ENCODE peak calls at places on chromosomes 1 and 21, in four cellular contexts. One of them, this sample, is unnamed.

GRCh38 chr1:117812868-117813511 is 116.4 kb downstream of the GDAP2 start:
- DNase-seq in left lung: no peak
- DNase-seq in endothelial cell of umbilical vein: no peak
- DNase-seq in WERI-Rb-1: no peak
- DNase-seq in this sample: no peak

GRCh38 chr1:64880449-64880848 is 85.9 kb downstream of the JAK1 start:
- DNase-seq in left lung: no peak
- DNase-seq in endothelial cell of umbilical vein: no peak
- DNase-seq in WERI-Rb-1: no peak
- DNase-seq in this sample: no peak

GRCh38 chr1:59730759-59731478 is 83.8 kb upstream of the HOOK1 start:
- DNase-seq in left lung: no peak
- DNase-seq in endothelial cell of umbilical vein: peak; percentile 93
- DNase-seq in WERI-Rb-1: no peak
- DNase-seq in this sample: no peak

GRCh38 chr1:101200513-101200912 is 36.3 kb upstream of the S1PR1 start:
- DNase-seq in left lung: no peak
- DNase-seq in endothelial cell of umbilical vein: no peak
- DNase-seq in WERI-Rb-1: no peak
- DNase-seq in this sample: no peak

GRCh38 chr1:212980123-212980800 is 29.9 kb downstream of the VASH2 start:
- DNase-seq in left lung: no peak
- DNase-seq in endothelial cell of umbilical vein: no peak
- DNase-seq in WERI-Rb-1: no peak
- DNase-seq in this sample: no peak

GRCh38 chr1:192905049-192905448 is 96.2 kb downstream of the RGS2 start:
- DNase-seq in left lung: no peak
- DNase-seq in endothelial cell of umbilical vein: no peak
- DNase-seq in WERI-Rb-1: no peak
- DNase-seq in this sample: no peak

GRCh38 chr1:183417691-183418491 is at the start of gene NMNAT2:
- DNase-seq in left lung: peak; percentile 76
- DNase-seq in endothelial cell of umbilical vein: no peak
- DNase-seq in WERI-Rb-1: peak; percentile 53
- DNase-seq in this sample: peak; percentile 68

GRCh38 chr1:39566441-39567137 is 10.0 kb downstream of the PABPC4 start:
- DNase-seq in left lung: no peak
- DNase-seq in endothelial cell of umbilical vein: no peak
- DNase-seq in WERI-Rb-1: no peak
- DNase-seq in this sample: no peak

GRCh38 chr1:19374402-19374801 is 62.3 kb downstream of the SLC66A1 start:
- DNase-seq in left lung: no peak
- DNase-seq in endothelial cell of umbilical vein: no peak
- DNase-seq in WERI-Rb-1: peak; percentile 35
- DNase-seq in this sample: no peak

GRCh38 chr1:201539561-201540404 is 856 bp downstream of the NAV1 start:
- DNase-seq in left lung: peak; percentile 81
- DNase-seq in endothelial cell of umbilical vein: peak; percentile 86
- DNase-seq in WERI-Rb-1: peak; percentile 93
- DNase-seq in this sample: no peak

DNA sequence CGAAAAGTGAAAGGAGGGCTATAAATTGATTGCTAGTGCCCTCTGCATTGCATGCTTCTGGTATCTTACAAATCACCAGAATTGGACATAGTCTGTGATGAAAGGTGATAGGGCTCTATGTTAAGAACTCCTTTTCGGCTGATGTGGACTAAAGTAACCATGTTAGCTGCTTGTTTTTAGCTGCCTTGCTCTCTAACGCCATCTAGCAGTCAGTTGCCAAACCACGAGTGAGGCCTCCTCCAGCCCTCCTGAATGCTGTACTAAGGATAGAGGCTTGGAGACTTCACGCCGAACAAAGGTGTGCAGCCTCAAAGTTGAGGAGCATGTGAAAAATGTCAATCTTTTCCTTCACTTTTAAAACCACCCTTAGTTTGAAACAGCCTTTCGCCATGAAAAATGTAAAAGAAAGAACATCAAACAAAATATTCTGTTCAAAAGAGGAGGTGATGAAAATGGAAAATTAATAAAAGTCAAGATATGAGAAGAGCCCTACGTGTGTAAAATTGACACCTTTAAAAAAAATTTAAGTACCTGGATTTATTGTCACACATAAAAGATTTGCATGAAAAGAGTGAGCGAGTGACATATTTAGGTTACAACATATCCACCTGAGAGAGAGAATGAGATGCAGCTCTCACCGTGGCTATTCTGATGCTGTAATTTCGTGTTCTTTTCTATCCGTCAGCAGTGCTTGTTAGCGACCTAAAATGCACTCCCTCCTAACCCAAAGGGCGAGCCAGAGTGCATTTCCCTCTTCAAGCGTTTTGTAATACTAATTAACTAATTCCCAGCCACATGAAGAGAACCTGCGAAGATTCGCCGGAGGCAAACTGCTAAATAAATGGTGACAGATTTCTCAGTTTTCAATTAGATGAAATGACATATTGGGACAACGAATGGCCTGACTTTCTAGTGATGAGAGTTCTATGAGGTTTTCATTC is 8.0 kb downstream of the LRRC53 start:
- DNase-seq in left lung: no peak
- DNase-seq in endothelial cell of umbilical vein: peak; percentile 50
- DNase-seq in WERI-Rb-1: peak; percentile 85
- DNase-seq in this sample: no peak
- TF ChIP-seq CTCF in left lung: peak; percentile 70
- TF ChIP-seq CTCF in endothelial cell of umbilical vein: peak; percentile 64
- TF ChIP-seq CTCF in WERI-Rb-1: peak; percentile 90
- TF ChIP-seq CTCF in this sample: peak; percentile 89

GRCh38 chr21:43939443-43940328 is 72.4 kb upstream of the TRAPPC10 start:
- DNase-seq in left lung: peak; percentile 79
- DNase-seq in endothelial cell of umbilical vein: no peak
- DNase-seq in WERI-Rb-1: peak; percentile 92
- DNase-seq in this sample: peak; percentile 65
- TF ChIP-seq CTCF in left lung: peak; percentile 3
- TF ChIP-seq CTCF in endothelial cell of umbilical vein: no peak
- TF ChIP-seq CTCF in WERI-Rb-1: no peak
- TF ChIP-seq CTCF in this sample: no peak

DNA sequence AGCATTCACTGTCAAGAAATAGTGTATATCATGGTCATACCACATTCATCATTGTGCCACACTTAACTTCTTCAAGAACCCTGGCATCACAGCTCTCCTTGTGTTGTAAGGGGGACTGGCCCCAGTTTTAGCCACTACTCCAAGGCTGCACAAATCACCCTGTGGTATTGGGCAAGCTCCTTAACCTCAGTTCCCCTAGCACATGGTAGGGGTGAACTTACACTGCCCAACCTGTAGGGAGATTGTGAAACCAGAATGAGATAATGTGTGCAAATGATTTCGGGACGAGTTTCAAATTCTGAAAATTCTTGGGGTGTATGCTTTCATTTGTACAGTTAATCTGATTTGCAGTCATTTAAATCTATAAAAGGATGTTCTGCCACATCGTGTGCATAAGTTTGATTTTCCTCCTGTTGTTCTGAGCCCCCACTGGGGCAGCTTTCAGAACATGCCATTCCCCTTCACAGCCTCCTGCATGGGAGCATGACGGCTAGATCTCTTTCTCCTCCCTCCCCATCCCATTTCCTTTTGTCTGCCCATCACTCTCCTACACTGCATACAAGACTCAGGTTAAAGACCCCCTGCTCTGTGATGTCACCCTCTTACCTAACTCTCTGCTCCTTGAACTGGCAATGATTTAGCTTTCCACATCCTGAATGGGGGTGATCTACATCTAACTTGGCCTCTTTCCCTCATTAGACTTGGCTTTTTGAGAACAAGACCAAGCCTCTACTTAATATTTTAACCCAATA is 290.3 kb downstream of the CHRM3 start:
- DNase-seq in left lung: no peak
- DNase-seq in endothelial cell of umbilical vein: no peak
- DNase-seq in WERI-Rb-1: no peak
- DNase-seq in this sample: no peak
- TF ChIP-seq CTCF in left lung: no peak
- TF ChIP-seq CTCF in endothelial cell of umbilical vein: no peak
- TF ChIP-seq CTCF in WERI-Rb-1: no peak
- TF ChIP-seq CTCF in this sample: peak; percentile 50

DNA sequence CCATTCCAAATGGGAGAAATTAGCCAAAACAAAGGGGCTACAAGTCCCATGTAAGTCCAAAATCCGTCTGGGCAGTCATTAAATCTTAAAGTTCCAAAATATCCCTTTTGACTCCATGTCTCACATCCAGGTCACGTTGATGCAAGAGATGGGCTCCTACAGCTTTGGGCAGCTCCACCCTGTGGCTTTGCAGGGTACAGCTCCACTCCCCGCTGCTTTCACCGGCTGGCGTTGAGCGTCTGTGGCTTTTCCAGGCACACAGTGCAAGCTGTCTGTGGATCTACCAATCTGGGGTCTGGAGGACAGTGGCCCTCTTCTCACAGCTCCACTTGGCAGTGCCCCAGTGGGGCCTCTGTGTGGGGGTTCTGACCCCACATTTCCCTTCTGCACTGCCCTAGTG is 130.2 kb downstream of the TPR start:
- DNase-seq in left lung: no peak
- DNase-seq in endothelial cell of umbilical vein: no peak
- DNase-seq in WERI-Rb-1: peak; percentile 22
- DNase-seq in this sample: no peak
- TF ChIP-seq CTCF in left lung: no peak
- TF ChIP-seq CTCF in endothelial cell of umbilical vein: no peak
- TF ChIP-seq CTCF in WERI-Rb-1: peak; percentile 48
- TF ChIP-seq CTCF in this sample: peak; percentile 42

GRCh38 chr1:1230656-1231399 is 973 bp downstream of the SDF4 start:
- DNase-seq in left lung: no peak
- DNase-seq in endothelial cell of umbilical vein: peak; percentile 55
- DNase-seq in WERI-Rb-1: no peak
- DNase-seq in this sample: no peak
- TF ChIP-seq CTCF in left lung: no peak
- TF ChIP-seq CTCF in endothelial cell of umbilical vein: peak; percentile 30
- TF ChIP-seq CTCF in WERI-Rb-1: no peak
- TF ChIP-seq CTCF in this sample: peak; percentile 47

DNA sequence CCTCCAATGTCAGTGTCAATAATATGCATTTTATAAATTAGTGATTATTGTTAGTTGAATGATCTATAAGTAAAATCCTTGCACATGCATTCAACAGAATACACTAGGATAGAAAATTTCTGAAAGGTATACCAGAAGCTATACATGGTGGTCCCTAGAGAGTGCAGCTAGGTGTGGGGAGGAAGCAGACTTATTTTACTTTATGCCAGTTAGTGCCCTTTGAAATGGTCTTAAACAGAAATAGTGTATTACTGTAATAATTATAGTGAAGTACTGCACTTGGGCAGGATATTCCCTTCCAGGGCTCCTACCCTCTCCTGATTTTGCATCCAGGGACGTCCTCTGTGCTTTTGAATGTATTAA is 23.2 kb upstream of the WDR26 start:
- DNase-seq in left lung: no peak
- DNase-seq in endothelial cell of umbilical vein: no peak
- DNase-seq in WERI-Rb-1: no peak
- DNase-seq in this sample: no peak
- TF ChIP-seq CTCF in left lung: no peak
- TF ChIP-seq CTCF in endothelial cell of umbilical vein: no peak
- TF ChIP-seq CTCF in WERI-Rb-1: no peak
- TF ChIP-seq CTCF in this sample: peak; percentile 32

GRCh38 chr1:57832616-57833015 is 408.8 kb upstream of the DAB1 start:
- DNase-seq in left lung: no peak
- DNase-seq in endothelial cell of umbilical vein: no peak
- DNase-seq in WERI-Rb-1: no peak
- DNase-seq in this sample: no peak

GRCh38 chr1:57833296-57833695 is 409.4 kb upstream of the DAB1 start:
- DNase-seq in left lung: no peak
- DNase-seq in endothelial cell of umbilical vein: no peak
- DNase-seq in WERI-Rb-1: no peak
- DNase-seq in this sample: no peak

GRCh38 chr1:57839488-57839887 is 415.6 kb upstream of the DAB1 start:
- DNase-seq in left lung: no peak
- DNase-seq in endothelial cell of umbilical vein: no peak
- DNase-seq in WERI-Rb-1: no peak
- DNase-seq in this sample: no peak

GRCh38 chr1:57839067-57839466 is 415.2 kb upstream of the DAB1 start:
- DNase-seq in left lung: no peak
- DNase-seq in endothelial cell of umbilical vein: no peak
- DNase-seq in WERI-Rb-1: no peak
- DNase-seq in this sample: no peak

GRCh38 chr1:57835620-57836019 is 411.8 kb upstream of the DAB1 start:
- DNase-seq in left lung: no peak
- DNase-seq in endothelial cell of umbilical vein: no peak
- DNase-seq in WERI-Rb-1: no peak
- DNase-seq in this sample: no peak
- TF ChIP-seq CTCF in left lung: no peak
- TF ChIP-seq CTCF in endothelial cell of umbilical vein: no peak
- TF ChIP-seq CTCF in WERI-Rb-1: no peak
- TF ChIP-seq CTCF in this sample: no peak

GRCh38 chr1:219215477-219215876 is 41.8 kb downstream of the LYPLAL1 start:
- DNase-seq in left lung: no peak
- DNase-seq in endothelial cell of umbilical vein: no peak
- DNase-seq in WERI-Rb-1: no peak
- DNase-seq in this sample: no peak

DNA sequence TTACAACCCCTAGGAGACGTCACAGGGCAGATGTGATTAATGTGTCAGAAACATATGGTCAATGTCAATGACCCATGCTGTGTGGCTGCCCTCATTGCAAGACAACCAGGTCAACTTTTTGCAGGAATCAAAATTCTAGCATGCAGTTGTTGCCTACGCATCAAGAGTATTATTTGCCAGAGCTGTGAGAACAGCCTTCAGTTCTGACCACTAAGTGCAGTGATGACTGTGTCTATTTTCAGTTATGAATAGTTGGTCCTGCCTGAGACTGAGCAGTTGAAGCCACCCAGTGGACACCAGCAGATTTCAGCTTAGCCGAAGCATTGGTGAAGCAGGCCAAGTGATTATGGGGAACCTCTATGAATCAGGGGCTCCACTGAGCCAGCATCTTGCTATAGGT is 47.3 kb downstream of the LYPLAL1 start:
- DNase-seq in left lung: no peak
- DNase-seq in endothelial cell of umbilical vein: no peak
- DNase-seq in WERI-Rb-1: no peak
- DNase-seq in this sample: no peak
- TF ChIP-seq CTCF in left lung: no peak
- TF ChIP-seq CTCF in endothelial cell of umbilical vein: no peak
- TF ChIP-seq CTCF in WERI-Rb-1: no peak
- TF ChIP-seq CTCF in this sample: no peak

This sample was measured in type B pancreatic cell.